ENCODE peak calls at places on chromosomes 7 and 10, in five cellular contexts. L is bronchial epithelial cell; D is CD8-positive, alpha-beta T cell; G is activated CD8-positive, alpha-beta memory T cell treated with anti-CD3 and anti-CD28 coated beads for 1 hour; J is retina. O is an unnamed sample.

GRCh38 chr10:79148452-79149344 is 79.9 kb downstream of the ZMIZ1 start:
- DNase-seq in L (peak; percentile 86), D (no peak), G (no peak), J (no peak), O (peak; percentile 91)

GRCh38 chr10:62810131-62810530 is 5.6 kb downstream of the ADO start:
- DNase-seq in L (no peak), D (no peak), G (no peak), J (no peak), O (no peak)

GRCh38 chr7:16913643-16914042 is 31.9 kb upstream of the AGR3 start:
- DNase-seq in L (no peak), D (no peak), G (no peak), J (no peak), O (no peak)

GRCh38 chr7:99498546-99498944 is 1.5 kb downstream of the ZNF394 start:
- DNase-seq in L (no peak), D (no peak), G (no peak), J (no peak), O (no peak)

GRCh38 chr10:69768386-69768785 is 33.3 kb upstream of the COL13A1 start:
- DNase-seq in L (no peak), D (no peak), G (no peak), J (no peak), O (no peak)

GRCh38 chr7:56218510-56218909 is 102.3 kb upstream of the NUPR2 start:
- DNase-seq in L (no peak), D (no peak), G (no peak), J (no peak), O (no peak)

GRCh38 chr10:1595726-1596125 is 141.6 kb downstream of the ADARB2 start:
- DNase-seq in L (no peak), D (no peak), G (no peak), J (no peak), O (no peak)

GRCh38 chr7:101978683-101979082 is 161.3 kb downstream of the CUX1 start:
- DNase-seq in L (no peak), D (no peak), G (no peak), J (no peak), O (peak; percentile 17)

GRCh38 chr10:123180691-123181090 is 26.5 kb downstream of the BUB3 start:
- DNase-seq in L (peak; percentile 46), D (no peak), G (no peak), J (no peak), O (no peak)

O was measured in right cardiac atrium.